ENCODE peak calls at places on chromosome 20, in four cellular contexts. T is neural progenitor cell, E is tibial nerve, I is upper lobe of right lung. X is an unnamed sample.
A peak's percentile ranks its signal among the peaks of the same experiment; 100 is the strongest.

GRCh38 chr20:22796465-22797077 is 212.2 kb upstream of the FOXA2 start:
- DNase-seq in T (no peak), E (no peak), I (no peak), X (no peak)

GRCh38 chr20:22815584-22815983 is 219.5 kb upstream of the SSTR4 start:
- DNase-seq in T (peak; percentile 50), E (no peak), I (no peak), X (no peak)

GRCh38 chr20:8375898-8376297 is 243.8 kb downstream of the PLCB1 start:
- DNase-seq in T (peak; percentile 83), E (no peak), I (no peak), X (no peak)

GRCh38 chr20:61251529-61252393 is at the start of gene CDH4:
- DNase-seq in T (peak; percentile 84), E (no peak), I (no peak), X (no peak)

GRCh38 chr20:47546184-47547033 is 44.7 kb downstream of the NCOA3 start:
- DNase-seq in T (no peak), E (no peak), I (no peak), X (no peak)

GRCh38 chr20:760751-761417 is 7.4 kb downstream of the SLC52A3 start:
- DNase-seq in T (peak; percentile 80), E (no peak), I (peak; percentile 77), X (no peak)

GRCh38 chr20:59785986-59786753 is 147.3 kb downstream of the SYCP2 start:
- DNase-seq in T (no peak), E (no peak), I (no peak), X (peak; percentile 43)

GRCh38 chr20:8870652-8871051 is 198.2 kb upstream of the PLCB4 start:
- DNase-seq in T (no peak), E (no peak), I (no peak), X (no peak)

GRCh38 chr20:25196701-25197120 is 1.2 kb downstream of the ENTPD6 start:
- DNase-seq in T (peak; percentile 62), E (no peak), I (no peak), X (no peak)

GRCh38 chr20:53124075-53124532 is 151.9 kb downstream of the TSHZ2 start:
- DNase-seq in T (no peak), E (peak; percentile 44), I (no peak), X (peak; percentile 86)

GRCh38 chr20:44805991-44806729 is 4.2 kb downstream of the RIMS4 start:
- DNase-seq in T (peak; percentile 94), E (peak; percentile 28), I (peak; percentile 86), X (peak; percentile 82)

GRCh38 chr20:15345287-15345686 is 1007.9 kb upstream of the FLRT3 start:
- DNase-seq in T (no peak), E (no peak), I (no peak), X (no peak)

GRCh38 chr20:41444821-41445220 is 78.2 kb upstream of the EMILIN3 start:
- DNase-seq in T (no peak), E (no peak), I (no peak), X (no peak)

GRCh38 chr20:53920647-53921245 is 149.6 kb downstream of the BCAS1 start:
- DNase-seq in T (no peak), E (no peak), I (no peak), X (peak; percentile 30)

GRCh38 chr20:1809121-1809520 is 86.1 kb upstream of the SIRPA start:
- DNase-seq in T (no peak), E (no peak), I (no peak), X (no peak)

GRCh38 chr20:13813910-13814309 is 29.1 kb downstream of the NDUFAF5 start:
- DNase-seq in T (no peak), E (no peak), I (no peak), X (no peak)

GRCh38 chr20:5596401-5597193 is 153.6 kb upstream of the SHLD1 start:
- DNase-seq in T (no peak), E (no peak), I (no peak), X (no peak)

GRCh38 chr20:47389867-47390347 is 33.4 kb upstream of the ZMYND8 start:
- DNase-seq in T (no peak), E (no peak), I (no peak), X (no peak)

GRCh38 chr20:24950836-24951525 is 1.9 kb downstream of the CST7 start:
- DNase-seq in T (no peak), E (no peak), I (peak; percentile 46), X (no peak)

GRCh38 chr20:38164069-38164468 is 1.0 kb downstream of the TGM2 start:
- DNase-seq in T (no peak), E (no peak), I (no peak), X (no peak)

GRCh38 chr20:13898012-13898612 is 92.3 kb downstream of the SEL1L2 start:
- DNase-seq in T (peak; percentile 23), E (no peak), I (no peak), X (no peak)

GRCh38 chr20:11003341-11003740 is 329.5 kb upstream of the JAG1 start:
- DNase-seq in T (no peak), E (no peak), I (no peak), X (no peak)

GRCh38 chr20:41213150-41213820 is 75.9 kb downstream of the PLCG1 start:
- DNase-seq in T (no peak), E (no peak), I (no peak), X (no peak)

GRCh38 chr20:14401479-14402138 is 64.2 kb upstream of the FLRT3 start:
- DNase-seq in T (peak; percentile 51), E (no peak), I (no peak), X (no peak)

GRCh38 chr20:41428285-41428684 is 61.7 kb upstream of the EMILIN3 start:
- DNase-seq in T (no peak), E (no peak), I (no peak), X (no peak)

GRCh38 chr20:59598625-59599310 is 5.6 kb upstream of the PHACTR3 start:
- DNase-seq in T (peak; percentile 52), E (no peak), I (no peak), X (no peak)

GRCh38 chr20:38764563-38765355 is 16.5 kb downstream of the ACTR5 start:
- DNase-seq in T (no peak), E (no peak), I (no peak), X (no peak)

GRCh38 chr20:45359406-45360148 is 3.4 kb upstream of the SYS1 start:
- DNase-seq in T (peak; percentile 53), E (no peak), I (no peak), X (no peak)

DNA sequence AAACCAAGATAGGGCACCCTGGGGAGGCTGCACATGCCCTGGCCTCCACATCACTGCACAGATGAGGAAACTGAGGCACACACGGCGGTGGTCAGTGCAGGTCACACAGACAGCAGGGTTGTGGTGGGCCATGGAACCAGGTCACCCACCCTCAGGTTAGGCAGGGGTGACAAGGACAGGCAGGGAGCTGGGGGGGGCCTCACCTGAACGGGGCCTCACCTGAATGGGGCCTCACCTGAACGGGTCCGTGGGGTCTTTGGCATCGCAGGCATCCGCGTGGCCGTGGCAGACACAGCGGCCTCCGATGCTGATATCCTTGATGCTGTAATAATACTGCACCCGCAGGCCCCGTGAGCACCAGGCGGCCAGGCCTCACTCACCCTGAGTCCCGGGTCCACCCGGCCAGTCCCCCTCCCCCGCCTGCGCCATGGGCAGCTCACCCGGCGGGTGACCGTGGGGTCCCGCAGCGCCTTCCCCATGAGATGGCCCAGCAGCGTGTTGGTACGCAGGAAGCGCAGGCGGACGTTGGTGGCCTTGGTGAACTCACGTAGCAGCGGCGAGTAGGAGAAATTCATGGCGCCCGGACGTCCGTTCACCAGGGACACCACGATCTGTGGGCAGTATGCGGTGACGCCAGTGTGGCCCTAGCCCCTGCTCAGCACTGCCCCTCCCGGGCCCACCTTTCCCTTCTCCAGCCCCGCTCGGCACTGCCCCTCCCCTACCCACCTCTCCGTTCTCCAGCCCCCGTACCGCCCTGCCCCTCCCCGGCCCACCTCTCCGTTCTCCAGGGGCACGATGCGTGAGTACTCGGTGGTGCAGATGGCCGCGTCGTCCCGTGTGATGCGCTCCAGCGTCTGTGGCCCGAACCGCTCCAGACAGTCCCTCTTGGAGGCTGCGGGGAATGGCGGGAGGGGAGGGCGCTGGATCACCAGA is 15.4 kb downstream of the LAMA5 start:
- DNase-seq in T (no peak), E (no peak), I (no peak), X (no peak)
- H3K4me1 ChIP-seq in T (peaks cover 25% of the 10 kb centered on the region), E (peaks cover 28% of the 10 kb centered on the region), I (peaks cover 33% of the 10 kb centered on the region), X (no peaks in the 10 kb centered on the region)

DNA sequence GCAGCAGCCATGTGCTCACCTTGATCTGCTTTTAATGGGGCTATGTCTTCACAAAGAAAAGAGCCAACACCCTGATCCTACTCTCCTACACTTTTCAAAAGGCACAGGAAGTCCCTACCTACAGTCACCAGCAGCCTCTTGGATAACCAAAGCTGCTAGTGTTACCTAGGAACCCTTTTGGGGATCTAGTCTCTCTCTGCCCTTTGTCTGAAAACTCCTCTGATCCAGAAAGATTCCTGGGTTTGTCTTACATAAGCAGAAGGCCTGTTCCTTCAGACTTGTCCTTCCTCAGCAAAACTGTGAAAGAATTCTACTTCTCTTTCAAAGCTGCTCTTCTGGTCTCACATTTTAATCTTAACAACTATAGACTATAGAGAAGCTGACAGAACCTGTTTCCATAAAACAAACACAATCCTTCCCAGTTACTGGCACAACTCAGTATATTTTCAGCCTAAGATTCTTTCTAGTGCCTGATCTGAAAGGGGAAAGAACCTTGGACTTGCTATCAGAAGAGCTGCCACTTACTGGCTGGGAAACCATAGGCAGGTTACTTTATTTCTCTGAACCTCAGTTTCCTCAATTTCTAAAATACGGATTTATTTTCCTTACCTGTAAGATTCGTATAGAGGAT is 2.9 kb downstream of the PLAGL2 start:
- DNase-seq in T (no peak), E (no peak), I (no peak), X (no peak)
- H3K4me1 ChIP-seq in T (peaks cover 30% of the 10 kb centered on the region), E (peaks cover 38% of the 10 kb centered on the region), I (peaks cover 67% of the 10 kb centered on the region), X (no peaks in the 10 kb centered on the region)

DNA sequence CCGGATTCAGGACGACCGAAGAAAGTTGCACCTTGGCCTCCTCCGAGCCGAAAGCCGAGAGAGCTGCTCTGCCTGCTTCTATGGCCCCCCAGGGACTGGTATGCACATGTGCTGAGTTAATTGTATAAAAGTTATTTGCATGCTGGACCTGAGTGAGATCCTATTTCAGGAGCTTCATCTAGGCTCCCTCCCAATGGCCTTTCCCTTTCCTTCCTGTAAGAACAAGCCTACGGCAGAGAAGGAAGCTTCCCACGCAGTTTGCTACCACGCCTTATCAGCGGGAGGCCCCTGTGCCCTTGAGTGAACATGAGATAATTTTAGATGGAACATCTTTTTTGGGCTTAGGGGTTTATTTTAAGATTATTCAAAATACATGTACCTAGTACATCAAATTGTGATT is 65.9 kb downstream of the RIN2 start:
- DNase-seq in T (no peak), E (no peak), I (no peak), X (no peak)
- H3K4me1 ChIP-seq in T (no peaks in the 10 kb centered on the region), E (no peaks in the 10 kb centered on the region), I (peaks cover 5% of the 10 kb centered on the region), X (peaks cover 38% of the 10 kb centered on the region)

GRCh38 chr20:62925420-62926228 is 681 bp downstream of the DIDO1 start:
- DNase-seq in T (peak; percentile 61), E (no peak), I (peak; percentile 77), X (no peak)

GRCh38 chr20:62928246-62928939 is 2.1 kb upstream of the DIDO1 start:
- DNase-seq in T (no peak), E (no peak), I (no peak), X (no peak)

GRCh38 chr20:62926229-62927127 is at the start of gene DIDO1:
- DNase-seq in T (peak; percentile 96), E (peak; percentile 71), I (peak; percentile 96), X (peak; percentile 80)

GRCh38 chr20:62929051-62929538 is 2.8 kb upstream of the DIDO1 start:
- DNase-seq in T (peak; percentile 75), E (peak; percentile 42), I (peak; percentile 87), X (no peak)

DNA sequence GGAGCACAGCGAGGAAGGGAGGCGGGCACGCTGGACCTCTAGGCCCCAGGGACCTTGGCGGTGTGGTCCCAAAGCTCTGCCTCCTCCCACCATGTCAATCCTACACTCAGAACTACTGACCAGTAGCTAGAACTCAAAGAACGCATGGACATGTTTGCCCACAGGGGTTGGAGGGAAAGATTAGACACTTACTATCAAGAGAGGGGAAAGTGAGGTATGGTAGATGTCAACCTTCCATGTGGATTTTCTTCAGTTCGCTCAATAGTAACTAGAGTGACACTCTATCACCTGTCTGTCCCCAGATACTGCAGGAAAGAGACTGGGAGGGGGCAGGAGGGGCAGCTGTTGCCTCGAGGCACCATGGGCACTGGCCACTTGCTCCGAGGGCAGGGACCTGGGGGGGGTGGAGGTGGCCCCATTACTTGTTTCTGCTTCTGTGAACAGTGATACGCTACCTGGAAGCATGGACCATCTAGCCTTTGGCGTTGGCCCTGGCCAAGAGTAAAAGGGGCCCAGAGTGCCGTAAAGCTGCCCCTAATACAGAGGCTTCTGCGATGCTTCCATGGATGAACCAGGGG is 912 bp upstream of the DIDO1 start:
- DNase-seq in T (no peak), E (no peak), I (no peak), X (no peak)
- H3K4me1 ChIP-seq in T (peaks cover 26% of the 10 kb centered on the region), E (peaks cover 72% of the 10 kb centered on the region), I (peaks cover 60% of the 10 kb centered on the region), X (peaks cover 65% of the 10 kb centered on the region)

X was measured in right atrium auricular region.